ENCODE peak calls at places on chromosomes 13 and 19, in eight cellular contexts. G is prostate gland; M is ecto neural progenitor cell; Q is HT1080; D is HEK293T; S is sigmoid colon; C is A549; P is activated T-helper 1 cell treated with anti-CD3 and anti-CD28 coated beads, Interleukin-2, amount 50 U/mL, for 16 hours. R is an unnamed sample.
A peak's percentile ranks its signal among the peaks of the same experiment; 100 is the strongest.

GRCh38 chr13:76632388-76633044 is 253.7 kb downstream of the KCTD12 start:
- DNase-seq in M (no peak), D (no peak), S (no peak), Q (no peak), G (no peak), P (no peak), C (no peak), R (no peak)

GRCh38 chr13:111632906-111633305 is 312.5 kb downstream of the TEX29 start:
- DNase-seq in D (peak; percentile 8), P (no peak), M (no peak), S (no peak), Q (no peak), C (no peak), G (no peak), R (no peak)

GRCh38 chr13:113667771-113668490 is 912 bp downstream of the GRK1 start:
- DNase-seq in G (no peak), P (no peak), M (no peak), Q (no peak), D (no peak), S (peak; percentile 60), C (no peak), R (no peak)

GRCh38 chr13:43227721-43228120 is 204.3 kb downstream of the DNAJC15 start:
- DNase-seq in G (no peak), Q (peak; percentile 83), C (no peak), M (no peak), P (no peak), D (no peak), S (no peak), R (no peak)

GRCh38 chr13:114019367-114019766 is 45.5 kb upstream of the C13orf46 start:
- DNase-seq in M (no peak), P (no peak), Q (peak; percentile 36), S (no peak), C (no peak), G (no peak), D (peak; percentile 71), R (peak; percentile 8)

GRCh38 chr13:110425444-110425780 is 118.3 kb downstream of the COL4A2 start:
- DNase-seq in D (peak; percentile 11), M (no peak), Q (no peak), P (no peak), S (no peak), G (no peak), C (no peak), R (no peak)

GRCh38 chr19:10852098-10852800 is 4.0 kb downstream of the C19orf38 start:
- DNase-seq in Q (peak; percentile 66), S (no peak), P (no peak), D (no peak), C (peak; percentile 79), G (no peak), M (no peak), R (no peak)

GRCh38 chr19:570315-570714 is 2.1 kb upstream of the BSG start:
- DNase-seq in C (no peak), G (no peak), S (no peak), D (peak; percentile 34), P (no peak), Q (no peak), M (no peak), R (no peak)

GRCh38 chr13:20435616-20436368 is 89.9 kb downstream of the CRYL1 start:
- DNase-seq in D (no peak), Q (no peak), G (no peak), S (no peak), P (no peak), M (no peak), C (no peak), R (no peak)

GRCh38 chr13:42041684-42042035 is 6.8 kb upstream of the DGKH start:
- DNase-seq in D (peak; percentile 45), S (peak; percentile 86), P (no peak), Q (peak; percentile 65), M (peak; percentile 63), C (peak; percentile 72), G (peak; percentile 44), R (no peak)

GRCh38 chr13:32407854-32408253 is 20.1 kb downstream of the N4BP2L1 start:
- DNase-seq in C (no peak), Q (no peak), D (no peak), G (no peak), P (no peak), M (no peak), S (no peak), R (no peak)

GRCh38 chr19:49875801-49876421 is 1.2 kb downstream of the AKT1S1 start:
- DNase-seq in P (peak; percentile 26), S (peak; percentile 85), M (peak; percentile 81), G (peak; percentile 57), Q (peak; percentile 45), C (no peak), D (peak; percentile 57), R (no peak)

GRCh38 chr19:22622901-22623840 is 11.0 kb upstream of the ZNF492 start:
- DNase-seq in M (no peak), C (no peak), G (no peak), Q (no peak), S (no peak), P (no peak), D (no peak), R (no peak)

GRCh38 chr13:113397606-113398425 is 33.9 kb upstream of the GRTP1 start:
- DNase-seq in S (peak; percentile 45), G (no peak), Q (no peak), D (no peak), P (no peak), M (peak; percentile 49), C (no peak), R (no peak)

GRCh38 chr13:33487575-33488243 is 202.2 kb upstream of the STARD13 start:
- DNase-seq in S (no peak), P (no peak), M (no peak), C (peak; percentile 29), D (peak; percentile 13), Q (peak; percentile 74), G (no peak), R (no peak)

GRCh38 chr13:52085416-52085815 is 43.5 kb downstream of the NEK5 start:
- DNase-seq in D (no peak), Q (peak; percentile 35), C (no peak), P (no peak), M (no peak), G (no peak), S (no peak), R (no peak)

GRCh38 chr19:31418055-31418454 is 68.8 kb upstream of the TSHZ3 start:
- DNase-seq in P (no peak), S (no peak), Q (no peak), D (no peak), M (no peak), G (no peak), C (no peak), R (no peak)

GRCh38 chr13:56988543-56988942 is 152.2 kb upstream of the PRR20A start:
- DNase-seq in M (no peak), Q (peak; percentile 83), G (no peak), C (no peak), P (no peak), S (no peak), D (no peak), R (no peak)

GRCh38 chr13:50928609-50929274 is 19.2 kb downstream of the RNASEH2B start:
- DNase-seq in P (no peak), S (no peak), D (no peak), M (no peak), Q (no peak), G (no peak), C (no peak), R (no peak)

GRCh38 chr13:112065867-112066623 is 904 bp upstream of the SOX1 start:
- DNase-seq in M (no peak), S (no peak), D (no peak), G (no peak), C (no peak), P (no peak), Q (no peak), R (no peak)

GRCh38 chr19:39470724-39471339 is 9.8 kb upstream of the TIMM50 start:
- DNase-seq in M (no peak), C (no peak), D (no peak), G (no peak), Q (no peak), P (no peak), S (no peak), R (no peak)

GRCh38 chr19:36172852-36173251 is 20.6 kb upstream of the COX7A1 start:
- DNase-seq in C (no peak), S (no peak), Q (no peak), M (no peak), P (no peak), G (no peak), D (no peak), R (no peak)

GRCh38 chr19:39937094-39937493 is 2.7 kb upstream of the FCGBP start:
- DNase-seq in C (no peak), D (no peak), P (no peak), S (no peak), Q (no peak), G (no peak), M (no peak), R (no peak)

GRCh38 chr19:55546822-55547614 is 1.7 kb upstream of the SBK3 start:
- DNase-seq in D (peak; percentile 6), M (no peak), C (peak; percentile 76), Q (peak; percentile 78), S (peak; percentile 91), G (no peak), P (no peak), R (no peak)

GRCh38 chr13:107301724-107302374 is 733.9 kb upstream of the ARGLU1 start:
- DNase-seq in C (no peak), P (no peak), Q (no peak), G (no peak), D (no peak), S (no peak), M (no peak), R (no peak)

GRCh38 chr13:95527955-95528354 is 24.6 kb upstream of the CLDN10 start:
- DNase-seq in S (no peak), C (no peak), P (no peak), G (no peak), M (no peak), D (no peak), Q (no peak), R (no peak)

GRCh38 chr19:15288146-15288963 is 44.0 kb downstream of the BRD4 start:
- DNase-seq in G (no peak), Q (no peak), M (no peak), C (no peak), S (peak; percentile 80), D (no peak), P (no peak), R (no peak)

GRCh38 chr19:40695881-40696280 is 5.4 kb upstream of the NUMBL start:
- DNase-seq in S (no peak), D (no peak), C (no peak), G (no peak), M (no peak), P (no peak), Q (no peak), R (no peak)

GRCh38 chr19:58063712-58064111 is 4.6 kb downstream of the ZNF135 start:
- DNase-seq in G (no peak), C (no peak), D (no peak), Q (no peak), P (no peak), M (no peak), S (no peak), R (no peak)

GRCh38 chr13:28470286-28470685 is 24.6 kb downstream of the FLT1 start:
- DNase-seq in D (no peak), P (no peak), S (no peak), G (no peak), C (no peak), Q (no peak), M (no peak), R (no peak)

GRCh38 chr13:27851049-27851448 is 58.8 kb downstream of the GSX1 start:
- DNase-seq in Q (no peak), S (no peak), D (no peak), P (no peak), M (no peak), G (no peak), C (peak; percentile 13), R (no peak)

GRCh38 chr13:51781246-51782022 is 22.5 kb downstream of the DHRS12 start:
- DNase-seq in D (no peak), G (no peak), C (peak; percentile 28), P (no peak), M (no peak), S (no peak), Q (peak; percentile 55), R (peak; percentile 18)

GRCh38 chr19:40799558-40800338 is 757 bp downstream of the EGLN2 start:
- DNase-seq in D (peak; percentile 33), S (peak; percentile 83), P (no peak), M (no peak), C (no peak), Q (no peak), G (no peak), R (no peak)

R was measured in HCT116.